ENCODE peak calls at places on chromosomes 12 and 14, in nine cellular contexts. A is tibial nerve, B is IMR-90, E is GM12891, K is A549, U is uterus, W is adrenal gland, X is gastrocnemius medialis, M is sigmoid colon. C is an unnamed sample.
A peak's percentile ranks its signal among the peaks of the same experiment; 100 is the strongest.

GRCh38 chr12:116384629-116385485 is 107.4 kb upstream of the MED13L start:
- DNase-seq in A (no peak), B (peak; percentile 76), E (peak; percentile 24), K (peak; percentile 42), U (no peak), W (no peak), X (no peak), M (no peak), C (no peak)

GRCh38 chr12:120736404-120737331 is 11.0 kb downstream of the ACADS start:
- DNase-seq in A (no peak), B (no peak), E (no peak), K (no peak), U (no peak), W (no peak), X (no peak), M (no peak), C (no peak)

GRCh38 chr12:92134638-92135274 is 10.9 kb downstream of the BTG1 start:
- DNase-seq in A (no peak), B (peak; percentile 84), E (no peak), K (no peak), U (no peak), W (no peak), X (no peak), M (no peak), C (no peak)

GRCh38 chr12:65643595-65644386 is 180.5 kb upstream of the HMGA2 start:
- DNase-seq in A (no peak), B (peak; percentile 50), E (no peak), K (peak; percentile 23), U (no peak), W (no peak), X (no peak), M (no peak), C (no peak)

GRCh38 chr12:64137117-64137516 is 85.0 kb downstream of the KICS2 start:
- DNase-seq in A (no peak), B (peak; percentile 59), E (no peak), K (no peak), U (no peak), W (no peak), X (no peak), M (no peak), C (no peak)

GRCh38 chr12:42482086-42482819 is 107.3 kb downstream of the PRICKLE1 start:
- DNase-seq in A (no peak), B (peak; percentile 56), E (no peak), K (peak; percentile 5), U (peak; percentile 57), W (peak; percentile 48), X (no peak), M (peak; percentile 66), C (no peak)

GRCh38 chr14:34971381-34971780 is 11.4 kb upstream of the SRP54 start:
- DNase-seq in A (no peak), B (peak; percentile 56), E (no peak), K (no peak), U (no peak), W (no peak), X (no peak), M (no peak), C (peak; percentile 10)

GRCh38 chr14:67525389-67525788 is 7.7 kb upstream of the PLEKHH1 start:
- DNase-seq in A (no peak), B (no peak), E (no peak), K (no peak), U (no peak), W (no peak), X (no peak), M (no peak), C (no peak)

GRCh38 chr12:94640134-94640928 is 10.0 kb downstream of the TMCC3 start:
- DNase-seq in A (no peak), B (peak; percentile 11), E (no peak), K (no peak), U (no peak), W (no peak), X (no peak), M (no peak), C (no peak)

DNA sequence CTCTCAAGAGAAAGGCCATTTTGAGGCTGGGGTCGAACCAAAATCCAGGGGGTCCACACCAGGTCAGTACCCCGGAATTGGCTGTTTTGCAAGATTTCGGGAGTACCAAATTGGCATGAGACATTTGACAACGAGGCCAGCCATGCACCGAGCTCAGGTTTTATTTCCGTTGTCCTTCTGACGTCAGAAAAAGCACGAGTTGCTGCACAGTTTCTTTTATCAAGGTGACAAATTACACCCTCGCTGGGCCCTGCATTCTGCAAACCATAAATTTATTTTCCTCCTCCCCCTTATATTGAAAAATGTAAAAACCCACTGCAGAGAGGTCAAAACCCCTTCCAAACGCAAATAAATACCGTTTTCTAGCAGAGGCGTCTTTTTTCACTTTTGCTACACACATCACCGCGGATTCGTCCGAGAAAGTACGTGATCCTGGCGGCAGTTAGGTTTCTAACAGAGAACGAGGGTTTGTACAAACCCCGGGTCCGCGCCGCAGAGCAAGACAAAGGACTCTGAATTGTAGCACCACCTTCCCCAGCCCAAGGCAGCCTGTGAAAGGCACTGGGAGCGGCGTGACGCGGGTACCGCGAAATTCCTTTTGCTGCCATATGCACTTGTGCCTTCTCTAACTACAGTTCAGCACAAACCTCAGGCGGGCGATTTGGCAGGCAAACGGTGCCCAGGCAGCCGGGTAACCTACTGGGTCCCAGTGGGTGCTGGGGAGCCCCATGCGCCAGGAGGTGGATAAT is 1.8 kb downstream of the SLC38A1 start:
- DNase-seq in A (no peak), B (peak; percentile 64), E (no peak), K (peak; percentile 64), U (peak; percentile 46), W (peak; percentile 61), X (peak; percentile 72), M (peak; percentile 87), C (no peak)
- TF ChIP-seq POLR2A in A (no peak), B (peak; percentile 20), E (peak; percentile 67), K (no peak), U (no peak), W (no peak), X (no peak), M (peak; percentile 27), C (no peak)

DNA sequence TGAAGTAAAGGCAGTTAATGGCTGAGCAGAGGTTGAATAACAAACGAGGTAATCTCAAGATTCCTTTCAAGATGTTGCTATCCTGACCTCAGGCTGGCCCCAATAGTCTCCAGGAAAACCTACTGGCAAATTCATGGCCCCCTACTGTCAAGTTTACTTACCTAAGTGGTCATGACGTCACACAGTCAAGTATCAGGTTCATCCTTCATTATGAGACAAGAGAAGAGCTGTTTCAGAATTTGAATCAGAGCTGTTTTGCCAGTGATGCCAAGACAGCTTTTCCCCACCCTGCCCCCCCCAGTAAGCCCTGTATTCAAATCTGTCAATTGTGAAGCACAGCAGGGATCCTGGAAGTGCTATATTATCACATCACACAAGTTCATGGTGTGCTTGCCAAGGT is 509.6 kb downstream of the NOVA1 start:
- DNase-seq in A (no peak), B (no peak), E (no peak), K (no peak), U (no peak), W (no peak), X (no peak), M (no peak), C (no peak)
- TF ChIP-seq POLR2A in A (no peak), B (no peak), E (no peak), K (no peak), U (no peak), W (no peak), X (no peak), M (no peak), C (no peak)

GRCh38 chr12:58557156-58557555 is 363.1 kb downstream of the LRIG3 start:
- DNase-seq in A (no peak), B (peak; percentile 83), E (no peak), K (no peak), U (no peak), W (no peak), X (no peak), M (no peak), C (no peak)
- TF ChIP-seq POLR2A in A (no peak), B (no peak), E (no peak), K (no peak), U (no peak), W (no peak), X (no peak), M (no peak), C (no peak)

GRCh38 chr12:2963760-2964292 is 4.6 kb downstream of the TEAD4 start:
- DNase-seq in A (no peak), B (peak; percentile 20), E (no peak), K (no peak), U (no peak), W (peak; percentile 59), X (no peak), M (no peak), C (no peak)
- TF ChIP-seq POLR2A in A (no peak), B (no peak), E (no peak), K (no peak), U (no peak), W (no peak), X (no peak), M (no peak), C (no peak)

GRCh38 chr14:103628684-103629502 is at the start of gene KLC1:
- DNase-seq in A (peak; percentile 75), B (peak; percentile 54), E (peak; percentile 86), K (peak; percentile 76), U (peak; percentile 89), W (peak; percentile 78), X (peak; percentile 69), M (peak; percentile 93), C (peak; percentile 62)
- TF ChIP-seq POLR2A in A (peak; percentile 77), B (peak; percentile 79), E (peak; percentile 73), K (peak; percentile 84), U (peak; percentile 73), W (peak; percentile 58), X (peak; percentile 96), M (peak; percentile 70), C (peak; percentile 77)

GRCh38 chr12:88595697-88596096 is 15.4 kb upstream of the KITLG start:
- DNase-seq in A (no peak), B (no peak), E (no peak), K (no peak), U (no peak), W (no peak), X (no peak), M (no peak), C (no peak)

GRCh38 chr12:88604646-88605045 is 24.4 kb upstream of the KITLG start:
- DNase-seq in A (no peak), B (no peak), E (no peak), K (no peak), U (no peak), W (no peak), X (no peak), M (no peak), C (no peak)

GRCh38 chr12:88597361-88597760 is 17.1 kb upstream of the KITLG start:
- DNase-seq in A (no peak), B (no peak), E (no peak), K (no peak), U (no peak), W (no peak), X (no peak), M (no peak), C (no peak)

GRCh38 chr12:88594780-88595179 is 14.5 kb upstream of the KITLG start:
- DNase-seq in A (no peak), B (no peak), E (no peak), K (no peak), U (no peak), W (no peak), X (no peak), M (no peak), C (no peak)

DNA sequence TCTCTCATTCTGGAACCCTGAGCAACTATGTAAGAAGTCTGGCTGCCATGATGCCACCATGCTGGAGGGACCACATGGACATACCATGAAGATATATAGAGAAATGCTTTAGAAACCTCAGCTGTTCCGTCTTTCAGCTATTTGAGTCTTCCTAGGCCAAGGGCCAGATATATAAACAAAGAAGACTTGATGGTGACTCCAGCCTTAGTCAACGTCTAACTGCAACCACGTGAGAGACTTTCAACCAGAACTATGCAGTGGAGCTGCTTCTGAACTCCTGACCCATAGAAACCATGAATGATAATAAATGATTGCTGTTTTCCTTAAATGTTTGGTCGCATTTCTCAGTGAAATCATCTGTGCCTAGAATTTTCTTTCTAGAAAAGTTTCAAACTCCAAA is 20.0 kb upstream of the KITLG start:
- DNase-seq in A (no peak), B (peak; percentile 95), E (no peak), K (peak; percentile 14), U (no peak), W (no peak), X (no peak), M (no peak), C (peak; percentile 6)
- TF ChIP-seq POLR2A in A (no peak), B (no peak), E (no peak), K (no peak), U (no peak), W (no peak), X (no peak), M (no peak), C (no peak)

C was measured in H54.